ENCODE peak calls at places on chromosomes 6 and 20, in five cellular contexts. M is GM23338, V is neural progenitor cell, I is PC-9, K is MM.1S. O is an unnamed sample. For H3F3A, the result is how much of the 10 kb centered on the place peaks cover.

GRCh38 chr20:43681468-43681942 is 14.6 kb downstream of the MYBL2 start:
- DNase-seq in M (peak), V (peak), I (no peak), K (peak), O (no peak)

GRCh38 chr6:166512567-166512966 is 73.9 kb downstream of the RAMACL start:
- DNase-seq in M (no peak), V (no peak), I (no peak), K (no peak), O (no peak)

GRCh38 chr6:154410619-154411044 is 54.0 kb upstream of the IPCEF1 start:
- DNase-seq in M (peak), V (no peak), I (peak), K (no peak), O (peak)

GRCh38 chr6:16670183-16670582 is 91.1 kb downstream of the ATXN1 start:
- DNase-seq in M (no peak), V (no peak), I (no peak), K (no peak), O (peak)

GRCh38 chr6:13712485-13712990 is 903 bp upstream of the RANBP9 start:
- DNase-seq in M (no peak), V (no peak), I (peak), K (no peak), O (peak)

GRCh38 chr6:69038841-69039240 is 403.8 kb downstream of the ADGRB3 start:
- DNase-seq in M (no peak), V (no peak), I (no peak), K (no peak), O (no peak)

GRCh38 chr6:167770291-167770955 is 56.3 kb upstream of the AFDN start:
- DNase-seq in M (no peak), V (no peak), I (no peak), K (no peak), O (no peak)

GRCh38 chr6:151379933-151380847 is 11.2 kb downstream of the ZBTB2 start:
- DNase-seq in M (peak), V (no peak), I (no peak), K (peak), O (no peak)

GRCh38 chr6:6820688-6821238 is 232.2 kb downstream of the LY86 start:
- DNase-seq in M (no peak), V (peak), I (peak), K (no peak), O (peak)

GRCh38 chr20:46014517-46015396 is 6.0 kb downstream of the MMP9 start:
- DNase-seq in M (no peak), V (no peak), I (no peak), K (no peak), O (no peak)

GRCh38 chr6:2589171-2589661 is 161.5 kb downstream of the MYLK4 start:
- DNase-seq in M (peak), V (no peak), I (peak), K (no peak), O (peak)

GRCh38 chr6:11778042-11778441 is 561 bp downstream of the ADTRP start:
- DNase-seq in M (no peak), V (no peak), I (no peak), K (no peak), O (no peak)

DNA sequence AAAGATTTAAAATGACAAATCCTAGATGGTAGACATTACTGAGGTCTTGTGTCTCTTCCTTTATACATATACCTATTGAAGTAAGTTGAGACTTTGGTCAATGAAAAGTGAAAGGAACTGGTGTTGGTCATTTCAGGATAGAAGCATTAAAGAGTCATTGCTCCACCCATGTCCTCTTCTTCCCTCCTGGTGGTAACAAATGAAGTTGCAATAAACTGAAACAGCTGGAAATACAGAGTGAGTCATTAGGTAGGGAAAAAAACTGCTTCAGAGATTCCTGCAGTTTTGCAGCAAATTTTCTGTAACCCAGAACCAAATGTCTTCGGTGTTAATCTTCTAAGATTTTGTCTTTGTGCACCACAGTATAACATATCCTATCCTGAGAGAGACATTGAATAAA is 447.9 kb downstream of the EYS start:
- DNase-seq in M (peak), V (no peak), I (no peak), K (peak), O (peak)
- TF ChIP-seq CTCF in M (peak), V (peak), I (no peak), K (no peak), O (peak)

GRCh38 chr20:25076201-25076600 is 5.7 kb downstream of the VSX1 start:
- DNase-seq in M (no peak), V (no peak), I (peak), K (no peak), O (peak)

GRCh38 chr20:25079171-25079570 is 2.8 kb downstream of the VSX1 start:
- DNase-seq in M (no peak), V (no peak), I (no peak), K (no peak), O (no peak)

GRCh38 chr20:25076731-25077609 is 5.0 kb downstream of the VSX1 start:
- DNase-seq in M (peak), V (peak), I (peak), K (peak), O (peak)

GRCh38 chr20:25078662-25079061 is 3.3 kb downstream of the VSX1 start:
- DNase-seq in M (no peak), V (no peak), I (no peak), K (no peak), O (no peak)

DNA sequence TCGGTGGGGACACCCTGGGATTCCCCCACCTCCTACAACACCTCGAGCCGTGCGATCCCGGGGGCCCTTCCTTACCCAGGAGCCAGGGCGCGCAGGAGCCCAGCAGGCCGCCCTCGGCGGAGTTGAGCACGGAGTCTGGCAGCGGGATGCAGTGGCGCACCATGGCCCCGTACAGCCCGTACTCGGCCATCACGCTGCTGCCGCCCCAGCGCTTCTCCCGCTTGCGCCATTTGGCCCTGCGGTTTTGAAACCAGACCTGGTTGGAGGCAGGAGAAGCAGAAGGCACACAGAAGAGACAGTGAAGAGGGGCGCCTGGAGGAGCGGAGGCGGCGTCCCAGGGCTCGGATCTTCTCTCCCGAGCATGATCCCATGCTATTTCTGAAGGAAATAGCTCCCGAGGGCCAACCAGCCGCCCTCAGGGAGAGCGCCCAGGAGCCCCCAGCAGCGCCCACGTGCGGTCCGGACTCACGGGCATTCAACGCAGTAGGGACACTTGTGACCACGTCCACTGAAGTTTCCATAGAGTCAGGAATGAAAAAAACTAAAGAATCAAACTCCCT is 4.3 kb downstream of the VSX1 start:
- DNase-seq in M (peak), V (peak), I (peak), K (no peak), O (no peak)
- TF ChIP-seq EZH2 in M (no peak), V (peak), I (no peak), K (no peak), O (no peak)

DNA sequence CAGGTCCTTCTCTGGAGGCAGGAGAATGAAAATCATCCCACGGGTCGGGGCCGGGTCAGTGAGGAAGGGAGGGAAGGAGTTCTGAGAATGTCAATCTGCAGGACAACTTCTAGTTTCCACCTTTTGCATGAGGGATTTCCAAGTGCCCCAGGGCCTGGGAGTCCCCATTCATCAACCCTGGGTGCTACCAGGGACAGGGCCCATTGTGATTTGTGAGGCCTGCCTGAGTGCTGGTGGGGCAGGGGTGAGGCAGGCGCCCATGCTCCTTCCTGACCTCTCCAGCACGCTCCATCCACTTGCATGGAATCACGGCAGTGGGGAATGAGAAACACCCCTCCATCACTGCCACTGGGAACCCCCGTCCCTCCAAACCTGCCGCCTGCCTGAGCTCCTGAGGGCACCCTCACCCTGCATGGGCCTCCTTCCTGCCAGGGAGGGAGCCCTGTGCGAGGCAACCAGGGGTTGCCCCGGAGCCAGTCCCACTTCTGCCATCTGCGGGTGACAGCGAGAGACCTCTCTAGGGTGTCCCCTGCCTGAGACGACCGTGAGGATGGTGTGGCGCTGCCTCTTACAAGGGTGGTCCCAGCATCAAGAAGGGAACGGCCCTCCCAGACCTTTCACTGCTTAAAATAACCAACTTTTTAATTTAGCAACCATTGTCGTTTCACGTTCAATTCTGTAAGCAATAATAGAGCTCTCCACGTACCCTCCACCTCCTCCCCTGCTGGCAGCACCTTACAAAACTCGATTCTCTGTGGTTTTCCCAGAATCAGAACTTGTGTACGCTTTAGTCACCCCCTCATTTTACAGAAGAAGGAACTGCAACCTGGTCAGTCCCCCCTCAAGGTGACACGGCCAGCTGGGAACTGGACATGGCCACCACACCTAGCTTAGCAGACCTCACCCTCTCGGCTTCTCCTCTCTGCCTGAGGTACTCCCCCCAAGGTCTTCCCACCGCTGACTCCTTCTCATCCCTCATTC is 28.6 kb downstream of the PMEPA1 start:
- DNase-seq in M (no peak), V (no peak), I (peak), K (peak), O (no peak)
- H3F3A ChIP-seq in M (under half), V (under half), I (half or more), K (half or more), O (under half)

GRCh38 chr6:147949981-147950622 is 392.5 kb upstream of the SASH1 start:
- DNase-seq in M (no peak), V (no peak), I (no peak), K (no peak), O (no peak)
- TF ChIP-seq CTCF in M (no peak), V (no peak), I (no peak), K (no peak), O (no peak)

O was measured in PC-3.